ENCODE peak calls at places on chromosomes 6 and 20, in seven cellular contexts. One of them, this sample, is unnamed.

GRCh38 chr6:71388068-71388744 is 99.6 kb downstream of the OGFRL1 start:
- DNase-seq in A549: no peak
- DNase-seq in EL: no peak
- DNase-seq in effector CD4-positive, alpha-beta T cell: no peak
- DNase-seq in dorsolateral prefrontal cortex: no peak
- DNase-seq in sigmoid colon: no peak
- DNase-seq in KBM-7: no peak
- DNase-seq in this sample: no peak

GRCh38 chr6:101740631-101741030 is 347.1 kb downstream of the GRIK2 start:
- DNase-seq in A549: no peak
- DNase-seq in EL: no peak
- DNase-seq in effector CD4-positive, alpha-beta T cell: no peak
- DNase-seq in dorsolateral prefrontal cortex: no peak
- DNase-seq in sigmoid colon: no peak
- DNase-seq in KBM-7: no peak
- DNase-seq in this sample: no peak

GRCh38 chr6:125423047-125423446 is 121.3 kb upstream of the HDDC2 start:
- DNase-seq in A549: no peak
- DNase-seq in EL: no peak
- DNase-seq in effector CD4-positive, alpha-beta T cell: no peak
- DNase-seq in dorsolateral prefrontal cortex: no peak
- DNase-seq in sigmoid colon: no peak
- DNase-seq in KBM-7: no peak
- DNase-seq in this sample: no peak

GRCh38 chr6:139965393-139965792 is 590.9 kb upstream of the CITED2 start:
- DNase-seq in A549: no peak
- DNase-seq in EL: no peak
- DNase-seq in effector CD4-positive, alpha-beta T cell: no peak
- DNase-seq in dorsolateral prefrontal cortex: no peak
- DNase-seq in sigmoid colon: no peak
- DNase-seq in KBM-7: no peak
- DNase-seq in this sample: no peak

GRCh38 chr6:153210083-153210482 is 79.0 kb upstream of the RGS17 start:
- DNase-seq in A549: no peak
- DNase-seq in EL: peak
- DNase-seq in effector CD4-positive, alpha-beta T cell: no peak
- DNase-seq in dorsolateral prefrontal cortex: no peak
- DNase-seq in sigmoid colon: no peak
- DNase-seq in KBM-7: peak
- DNase-seq in this sample: no peak

GRCh38 chr6:148770408-148771211 is 23.8 kb downstream of the UST start:
- DNase-seq in A549: no peak
- DNase-seq in EL: no peak
- DNase-seq in effector CD4-positive, alpha-beta T cell: no peak
- DNase-seq in dorsolateral prefrontal cortex: no peak
- DNase-seq in sigmoid colon: no peak
- DNase-seq in KBM-7: peak
- DNase-seq in this sample: no peak

GRCh38 chr20:18533491-18533890 is 25.8 kb downstream of the SEC23B start:
- DNase-seq in A549: no peak
- DNase-seq in EL: peak
- DNase-seq in effector CD4-positive, alpha-beta T cell: no peak
- DNase-seq in dorsolateral prefrontal cortex: no peak
- DNase-seq in sigmoid colon: no peak
- DNase-seq in KBM-7: no peak
- DNase-seq in this sample: no peak

GRCh38 chr6:130822736-130823135 is 4.5 kb upstream of the SMLR1 start:
- DNase-seq in A549: no peak
- DNase-seq in EL: no peak
- DNase-seq in effector CD4-positive, alpha-beta T cell: no peak
- DNase-seq in dorsolateral prefrontal cortex: no peak
- DNase-seq in sigmoid colon: no peak
- DNase-seq in KBM-7: no peak
- DNase-seq in this sample: no peak

GRCh38 chr20:37282558-37282957 is 6.9 kb upstream of the MANBAL start:
- DNase-seq in A549: peak
- DNase-seq in EL: peak
- DNase-seq in effector CD4-positive, alpha-beta T cell: no peak
- DNase-seq in dorsolateral prefrontal cortex: no peak
- DNase-seq in sigmoid colon: peak
- DNase-seq in KBM-7: no peak
- DNase-seq in this sample: no peak

GRCh38 chr6:169725270-169726048 is 1.2 kb upstream of the PHF10 start:
- DNase-seq in A549: peak
- DNase-seq in EL: peak
- DNase-seq in effector CD4-positive, alpha-beta T cell: no peak
- DNase-seq in dorsolateral prefrontal cortex: no peak
- DNase-seq in sigmoid colon: peak
- DNase-seq in KBM-7: no peak
- DNase-seq in this sample: peak

GRCh38 chr6:96812077-96812703 is 25.1 kb downstream of the GPR63 start:
- DNase-seq in A549: no peak
- DNase-seq in EL: no peak
- DNase-seq in effector CD4-positive, alpha-beta T cell: no peak
- DNase-seq in dorsolateral prefrontal cortex: no peak
- DNase-seq in sigmoid colon: no peak
- DNase-seq in KBM-7: no peak
- DNase-seq in this sample: no peak

GRCh38 chr6:140784573-140784972 is 1348.2 kb upstream of the GJE1 start:
- DNase-seq in A549: no peak
- DNase-seq in EL: peak
- DNase-seq in effector CD4-positive, alpha-beta T cell: no peak
- DNase-seq in dorsolateral prefrontal cortex: no peak
- DNase-seq in sigmoid colon: no peak
- DNase-seq in KBM-7: no peak
- DNase-seq in this sample: no peak

GRCh38 chr20:63194007-63194820 is 21.7 kb downstream of the YTHDF1 start:
- DNase-seq in A549: no peak
- DNase-seq in EL: no peak
- DNase-seq in effector CD4-positive, alpha-beta T cell: no peak
- DNase-seq in dorsolateral prefrontal cortex: no peak
- DNase-seq in sigmoid colon: no peak
- DNase-seq in KBM-7: no peak
- DNase-seq in this sample: no peak

GRCh38 chr6:75224303-75224926 is 18.6 kb upstream of the COL12A1 start:
- DNase-seq in A549: no peak
- DNase-seq in EL: no peak
- DNase-seq in effector CD4-positive, alpha-beta T cell: no peak
- DNase-seq in dorsolateral prefrontal cortex: no peak
- DNase-seq in sigmoid colon: no peak
- DNase-seq in KBM-7: no peak
- DNase-seq in this sample: no peak

GRCh38 chr6:139165324-139165723 is 30.4 kb downstream of the HECA start:
- DNase-seq in A549: no peak
- DNase-seq in EL: no peak
- DNase-seq in effector CD4-positive, alpha-beta T cell: no peak
- DNase-seq in dorsolateral prefrontal cortex: no peak
- DNase-seq in sigmoid colon: no peak
- DNase-seq in KBM-7: no peak
- DNase-seq in this sample: no peak

GRCh38 chr6:107275330-107275865 is 160.1 kb upstream of the BEND3 start:
- DNase-seq in A549: peak
- DNase-seq in EL: peak
- DNase-seq in effector CD4-positive, alpha-beta T cell: no peak
- DNase-seq in dorsolateral prefrontal cortex: no peak
- DNase-seq in sigmoid colon: no peak
- DNase-seq in KBM-7: no peak
- DNase-seq in this sample: no peak

GRCh38 chr6:11747021-11747420 is 31.6 kb downstream of the ADTRP start:
- DNase-seq in A549: no peak
- DNase-seq in EL: no peak
- DNase-seq in effector CD4-positive, alpha-beta T cell: no peak
- DNase-seq in dorsolateral prefrontal cortex: no peak
- DNase-seq in sigmoid colon: no peak
- DNase-seq in KBM-7: no peak
- DNase-seq in this sample: no peak

GRCh38 chr6:25002326-25003066 is 66.7 kb upstream of the RIPOR2 start:
- DNase-seq in A549: no peak
- DNase-seq in EL: no peak
- DNase-seq in effector CD4-positive, alpha-beta T cell: no peak
- DNase-seq in dorsolateral prefrontal cortex: no peak
- DNase-seq in sigmoid colon: no peak
- DNase-seq in KBM-7: no peak
- DNase-seq in this sample: no peak

GRCh38 chr6:119349341-119350201 is at the start of gene MAN1A1:
- DNase-seq in A549: peak
- DNase-seq in EL: peak
- DNase-seq in effector CD4-positive, alpha-beta T cell: peak
- DNase-seq in dorsolateral prefrontal cortex: peak
- DNase-seq in sigmoid colon: peak
- DNase-seq in KBM-7: peak
- DNase-seq in this sample: peak